ENCODE peak calls at places on chromosomes 13 and 19, in eight cellular contexts. V is activated naive CD8-positive, alpha-beta T cell treated with anti-CD3 and anti-CD28 coated beads for 36 hours; B is activated T-helper 1 cell treated with Interleukin-2 at 50 U/mL for 16 hours; D is NCI-H2029 treated with DMSO at 0.1 percent for 48 hours; Y is MV-4-11; P is osteocyte; Q is stimulated activated CD4-positive, alpha-beta T cell treated with anti-CD3 and anti-CD28 coated beads, Interleukin-2, amount 100 ng/mL, for 48 hours; G is NCI-H1092 treated with DMSO at 0.1 percent for 48 hours. J is an unnamed sample.

GRCh38 chr13:32229443-32229842 is 85.7 kb downstream of the ZAR1L start:
- DNase-seq in B (no peak), Y (no peak), Q (no peak), P (no peak), G (peak), D (no peak), V (no peak), J (no peak)

GRCh38 chr13:105773887-105774538 is 761.4 kb downstream of the EFNB2 start:
- DNase-seq in Q (no peak), B (no peak), G (no peak), D (no peak), P (no peak), Y (no peak), V (no peak), J (no peak)

GRCh38 chr19:31340059-31341025 is 8.9 kb downstream of the TSHZ3 start:
- DNase-seq in Y (peak), G (no peak), V (no peak), D (no peak), Q (no peak), B (no peak), P (no peak), J (peak)

GRCh38 chr19:1840541-1841115 is 7.7 kb downstream of the REXO1 start:
- DNase-seq in B (no peak), P (no peak), Y (no peak), V (no peak), G (no peak), Q (no peak), D (no peak), J (no peak)

GRCh38 chr19:38851622-38852230 is 1.9 kb upstream of the HNRNPL start:
- DNase-seq in P (peak), B (peak), D (peak), Q (peak), Y (peak), G (peak), V (peak), J (peak)

GRCh38 chr19:40398417-40399056 is 8.6 kb upstream of the HIPK4 start:
- DNase-seq in P (no peak), Y (no peak), G (peak), B (peak), Q (peak), V (peak), D (no peak), J (no peak)

GRCh38 chr13:59842507-59842906 is 321.2 kb downstream of the DIAPH3 start:
- DNase-seq in B (no peak), Q (no peak), Y (no peak), V (no peak), G (no peak), D (no peak), P (no peak), J (no peak)

GRCh38 chr19:46904114-46905060 is 43.6 kb downstream of the ARHGAP35 start:
- DNase-seq in G (no peak), P (no peak), Y (no peak), D (no peak), B (no peak), Q (no peak), V (no peak), J (no peak)

GRCh38 chr19:18717601-18718000 is 34.1 kb downstream of the CRTC1 start:
- DNase-seq in B (no peak), Q (no peak), P (no peak), V (no peak), Y (no peak), D (no peak), G (no peak), J (no peak)

GRCh38 chr13:32840840-32841713 is 175.1 kb upstream of the KL start:
- DNase-seq in V (no peak), P (no peak), Y (peak), B (no peak), Q (no peak), G (peak), D (no peak), J (peak)

GRCh38 chr19:34662919-34663318 is 14.0 kb downstream of the SCGB2B2 start:
- DNase-seq in D (peak), G (peak), Q (no peak), Y (no peak), B (peak), V (peak), P (no peak), J (no peak)

GRCh38 chr13:84032116-84032515 is 149.8 kb upstream of the SLITRK1 start:
- DNase-seq in Y (no peak), D (no peak), V (no peak), G (no peak), Q (no peak), B (no peak), P (no peak), J (no peak)

GRCh38 chr19:13026478-13026999 is 31.3 kb downstream of the NFIX start:
- DNase-seq in B (no peak), D (peak), V (no peak), G (peak), Y (peak), Q (no peak), P (no peak), J (peak)

GRCh38 chr13:93086329-93086728 is 140.3 kb upstream of the GPC6 start:
- DNase-seq in D (no peak), P (no peak), Y (no peak), V (no peak), B (no peak), G (no peak), Q (no peak), J (no peak)